ENCODE peak calls at places on chromosomes 3 and 15, in four cellular contexts. M is mucosa of descending colon, S is AG09309, K is left ventricle myocardium inferior. Q is an unnamed sample.

GRCh38 chr3:42970976-42971772 is 7.9 kb upstream of the GASK1A start:
- DNase-seq in M (no peak), S (no peak), K (no peak), Q (no peak)

GRCh38 chr15:89860851-89861360 is 32.9 kb downstream of the AP3S2 start:
- DNase-seq in M (no peak), S (no peak), K (no peak), Q (no peak)

GRCh38 chr3:63050548-63050947 is 175.3 kb upstream of the CADPS start:
- DNase-seq in M (no peak), S (no peak), K (no peak), Q (no peak)

GRCh38 chr3:4738737-4739274 is 240.4 kb upstream of the BHLHE40 start:
- DNase-seq in M (no peak), S (no peak), K (no peak), Q (no peak)

GRCh38 chr3:49238274-49239127 is 38.5 kb downstream of the C3orf62 start:
- DNase-seq in M (no peak), S (peak), K (no peak), Q (peak)

GRCh38 chr3:194879991-194880939 is 194.6 kb downstream of the FAM43A start:
- DNase-seq in M (peak), S (peak), K (peak), Q (no peak)

GRCh38 chr3:41267975-41268640 is 68.8 kb downstream of the CTNNB1 start:
- DNase-seq in M (no peak), S (peak), K (no peak), Q (peak)

GRCh38 chr3:449711-450110 is 253.1 kb downstream of the CHL1 start:
- DNase-seq in M (no peak), S (no peak), K (no peak), Q (no peak)

GRCh38 chr3:194971009-194971408 is 285.3 kb downstream of the FAM43A start:
- DNase-seq in M (no peak), S (no peak), K (no peak), Q (no peak)

GRCh38 chr3:169112153-169112892 is 551.2 kb downstream of the MECOM start:
- DNase-seq in M (no peak), S (no peak), K (no peak), Q (peak)

GRCh38 chr3:71062920-71063767 is 520.4 kb downstream of the FOXP1 start:
- DNase-seq in M (no peak), S (no peak), K (no peak), Q (peak)

GRCh38 chr3:125051715-125052581 is 3.8 kb downstream of the HEG1 start:
- DNase-seq in M (peak), S (peak), K (peak), Q (peak)

GRCh38 chr3:195441971-195442572 is 748 bp downstream of the ACAP2 start:
- DNase-seq in M (peak), S (no peak), K (peak), Q (peak)

GRCh38 chr3:69864751-69865150 is 125.5 kb downstream of the MITF start:
- DNase-seq in M (no peak), S (no peak), K (no peak), Q (no peak)

GRCh38 chr3:113273604-113274003 is 62.2 kb downstream of the BOC start:
- DNase-seq in M (no peak), S (no peak), K (no peak), Q (no peak)

GRCh38 chr3:3119393-3119851 is 7.3 kb upstream of the TRNT1 start:
- DNase-seq in M (no peak), S (no peak), K (no peak), Q (no peak)

GRCh38 chr3:40387001-40387894 is at the start of gene ENTPD3:
- DNase-seq in M (peak), S (no peak), K (no peak), Q (peak)

GRCh38 chr15:38189651-38190280 is 62.9 kb upstream of the SPRED1 start:
- DNase-seq in M (no peak), S (no peak), K (no peak), Q (no peak)

GRCh38 chr15:36449084-36449661 is 130.3 kb upstream of the CDIN1 start:
- DNase-seq in M (no peak), S (no peak), K (peak), Q (no peak)

GRCh38 chr3:194937751-194938358 is 252.2 kb downstream of the FAM43A start:
- DNase-seq in M (no peak), S (no peak), K (no peak), Q (no peak)

Q was measured in cardiac muscle cell.